ENCODE peak calls at places on chromosome 4, in four cellular contexts. C, T, I and F are unnamed samples. For H3K4me1, the result is how much of the 10 kb centered on the place peaks cover.

GRCh38 chr4:39539026-39539690 is 11.9 kb upstream of the UGDH start:
- DNase-seq in C (no peak), T (no peak), I (no peak), F (no peak)

GRCh38 chr4:76550966-76551780 is 116.1 kb downstream of the SHROOM3 start:
- DNase-seq in C (no peak), T (no peak), I (no peak), F (no peak)

GRCh38 chr4:3582091-3582475 is 49.9 kb upstream of the LRPAP1 start:
- DNase-seq in C (no peak), T (no peak), I (no peak), F (no peak)

GRCh38 chr4:126752702-126753101 is 880.1 kb upstream of the INTU start:
- DNase-seq in C (no peak), T (no peak), I (no peak), F (no peak)

GRCh38 chr4:76156635-76157034 is 8.4 kb upstream of the NUP54 start:
- DNase-seq in C (no peak), T (no peak), I (no peak), F (peak)

GRCh38 chr4:338759-339097 is 1.1 kb downstream of the ZNF141 start:
- DNase-seq in C (no peak), T (no peak), I (peak), F (no peak)

GRCh38 chr4:68264875-68265565 is 19.5 kb upstream of the TMPRSS11B start:
- DNase-seq in C (no peak), T (no peak), I (no peak), F (no peak)

GRCh38 chr4:40909363-40909876 is 159.7 kb downstream of the NSUN7 start:
- DNase-seq in C (peak), T (peak), I (no peak), F (peak)

GRCh38 chr4:184648220-184649025 is 824 bp downstream of the CASP3 start:
- DNase-seq in C (no peak), T (peak), I (peak), F (peak)

GRCh38 chr4:150874386-150875226 is 140.5 kb downstream of the LRBA start:
- DNase-seq in C (no peak), T (peak), I (no peak), F (no peak)

GRCh38 chr4:105520819-105521790 is 31.3 kb upstream of the ARHGEF38 start:
- DNase-seq in C (peak), T (peak), I (no peak), F (peak)

GRCh38 chr4:112370466-112370865 is 73.3 kb downstream of the ALPK1 start:
- DNase-seq in C (no peak), T (no peak), I (no peak), F (no peak)

GRCh38 chr4:39032218-39033085 is at the start of gene TMEM156:
- DNase-seq in C (no peak), T (no peak), I (no peak), F (peak)

GRCh38 chr4:112361181-112361791 is 64.1 kb downstream of the ALPK1 start:
- DNase-seq in C (no peak), T (no peak), I (no peak), F (no peak)

GRCh38 chr4:121666091-121666679 is 30.6 kb downstream of the ANXA5 start:
- DNase-seq in C (no peak), T (no peak), I (peak), F (no peak)

GRCh38 chr4:166895771-166896170 is 338.5 kb downstream of the SPOCK3 start:
- DNase-seq in C (no peak), T (no peak), I (no peak), F (no peak)

GRCh38 chr4:16758816-16759215 is 139.6 kb downstream of the LDB2 start:
- DNase-seq in C (no peak), T (no peak), I (no peak), F (no peak)

GRCh38 chr4:128606173-128606572 is 203.3 kb upstream of the JADE1 start:
- DNase-seq in C (no peak), T (no peak), I (no peak), F (peak)

GRCh38 chr4:172809319-172809718 is 359.3 kb upstream of the GALNT7 start:
- DNase-seq in C (no peak), T (no peak), I (no peak), F (no peak)

GRCh38 chr4:32519060-32519459 is 1798.9 kb downstream of the PCDH7 start:
- DNase-seq in C (no peak), T (no peak), I (no peak), F (no peak)

GRCh38 chr4:56086073-56086521 is 137.4 kb downstream of the CEP135 start:
- DNase-seq in C (no peak), T (no peak), I (no peak), F (no peak)

GRCh38 chr4:77141964-77142641 is 14.9 kb upstream of the CCNG2 start:
- DNase-seq in C (no peak), T (no peak), I (no peak), F (no peak)

GRCh38 chr4:135382280-135382679 is 1180.7 kb upstream of the PABPC4L start:
- DNase-seq in C (no peak), T (no peak), I (no peak), F (no peak)

GRCh38 chr4:13481569-13481968 is 2.6 kb downstream of the RAB28 start:
- DNase-seq in C (no peak), T (no peak), I (no peak), F (peak)

GRCh38 chr4:26105815-26106699 is 192.0 kb downstream of the SMIM20 start:
- DNase-seq in C (peak), T (no peak), I (no peak), F (no peak)

GRCh38 chr4:66178901-66179300 is 508.6 kb upstream of the EPHA5 start:
- DNase-seq in C (no peak), T (no peak), I (no peak), F (no peak)

GRCh38 chr4:77745792-77746191 is 73.4 kb downstream of the CNOT6L start:
- DNase-seq in C (no peak), T (no peak), I (no peak), F (no peak)

GRCh38 chr4:124212835-124213640 is 499.5 kb downstream of the ANKRD50 start:
- DNase-seq in C (no peak), T (no peak), I (no peak), F (peak)

GRCh38 chr4:164357957-164358356 is 396.0 kb upstream of the SMIM31 start:
- DNase-seq in C (no peak), T (no peak), I (no peak), F (no peak)

GRCh38 chr4:149173241-149174013 is 642.2 kb downstream of the IQCM start:
- DNase-seq in C (no peak), T (no peak), I (no peak), F (no peak)

GRCh38 chr4:149176019-149176418 is 639.6 kb downstream of the IQCM start:
- DNase-seq in C (no peak), T (no peak), I (no peak), F (no peak)

DNA sequence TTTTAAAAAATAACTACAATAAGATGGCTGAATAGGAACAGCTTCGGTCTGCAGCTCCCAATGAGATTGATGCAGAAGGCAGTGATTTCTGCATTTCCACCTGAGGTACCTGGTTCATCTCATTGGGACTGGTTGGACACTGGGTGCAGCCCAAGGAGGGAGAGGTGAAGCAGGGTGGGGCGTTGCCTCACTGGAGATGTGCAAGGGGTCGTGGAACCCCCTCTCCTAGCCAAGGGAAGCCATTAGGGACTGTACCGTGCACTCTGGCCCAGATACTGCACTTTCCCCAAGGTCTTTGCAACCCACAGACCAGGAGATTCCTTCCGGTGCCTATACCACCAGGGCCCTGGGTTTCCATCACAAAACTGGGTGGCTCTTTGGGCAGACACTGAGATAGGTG is 640.1 kb downstream of the IQCM start:
- DNase-seq in C (no peak), T (no peak), I (no peak), F (no peak)
- TF ChIP-seq POLR2AphosphoS5 in C (no peak), T (no peak), I (no peak), F (no peak)

GRCh38 chr4:7740866-7741525 is 198.7 kb downstream of the AFAP1 start:
- DNase-seq in C (no peak), T (no peak), I (no peak), F (no peak)
- H3K4me1 ChIP-seq in C (under half), T (under half), I (under half), F (under half)

GRCh38 chr4:37759833-37760232 is 66.7 kb upstream of the PGM2 start:
- DNase-seq in C (no peak), T (no peak), I (no peak), F (no peak)

GRCh38 chr4:37757705-37758104 is 68.8 kb upstream of the PGM2 start:
- DNase-seq in C (no peak), T (no peak), I (no peak), F (no peak)

GRCh38 chr4:37757121-37757520 is 69.4 kb upstream of the PGM2 start:
- DNase-seq in C (no peak), T (no peak), I (no peak), F (no peak)

GRCh38 chr4:37760840-37761239 is 65.6 kb upstream of the PGM2 start:
- DNase-seq in C (no peak), T (no peak), I (no peak), F (no peak)

DNA sequence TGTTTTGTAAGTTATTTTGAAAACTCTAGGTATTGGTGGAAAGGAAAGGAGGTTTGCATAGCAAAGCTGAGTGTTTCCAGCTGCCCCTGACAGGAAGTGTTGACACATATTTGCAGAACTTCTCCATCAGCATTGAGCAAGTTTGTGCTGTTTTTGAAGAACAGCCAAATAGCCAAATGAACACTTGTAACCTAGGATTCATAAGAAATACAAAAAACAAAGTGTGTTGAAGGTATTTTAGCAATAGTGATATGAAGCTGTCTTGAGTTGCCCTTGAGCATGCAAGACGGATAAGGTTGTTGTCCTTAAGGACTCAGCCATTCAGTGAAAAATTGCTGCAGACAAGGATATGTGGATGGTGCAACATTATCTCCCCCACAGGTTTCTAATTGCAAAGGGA is 68.3 kb upstream of the PGM2 start:
- DNase-seq in C (no peak), T (no peak), I (no peak), F (peak)
- TF ChIP-seq POLR2AphosphoS5 in C (no peak), T (no peak), I (no peak), F (no peak)

GRCh38 chr4:53929311-53929710 is 135.1 kb downstream of the CHIC2 start:
- DNase-seq in C (no peak), T (no peak), I (no peak), F (no peak)
- H3K4me1 ChIP-seq in C (under half), T (under half), I (under half), F (under half)

DNA sequence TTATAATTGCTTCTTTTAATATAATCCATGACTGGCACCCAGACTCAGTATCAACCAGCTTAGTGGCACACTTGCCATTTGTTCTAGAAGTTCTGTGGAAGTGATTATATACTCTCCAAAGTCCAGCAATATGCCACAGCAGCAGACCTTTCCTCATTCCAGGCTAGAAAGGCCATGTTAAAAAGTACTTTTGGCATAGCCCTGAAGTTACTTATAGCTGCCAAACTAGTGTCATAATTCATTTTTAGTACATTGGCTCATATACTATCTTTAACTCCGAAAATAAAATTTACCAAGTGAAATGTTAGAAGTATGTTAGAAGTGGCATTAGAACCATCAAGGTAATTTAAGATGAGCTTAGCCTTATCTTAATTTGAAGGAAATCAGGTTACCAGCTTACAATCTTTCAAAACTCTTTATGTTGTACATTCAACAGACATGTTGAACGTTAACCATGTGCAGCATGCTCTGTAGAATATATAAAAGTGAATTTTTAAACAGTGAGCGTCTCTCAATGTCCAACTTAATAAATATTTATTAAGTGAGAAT is 714.3 kb upstream of the LCORL start:
- DNase-seq in C (no peak), T (no peak), I (no peak), F (no peak)
- TF ChIP-seq POLR2AphosphoS5 in C (no peak), T (no peak), I (no peak), F (no peak)